ENCODE peak calls at places on chromosomes 1 and 21, in six cellular contexts. P, O, V, U, Q and I are unnamed samples.

GRCh38 chr21:29240136-29240535 is 58.6 kb upstream of the BACH1 start:
- DNase-seq in P (no peak), O (no peak), V (no peak), U (no peak), Q (no peak), I (no peak)

GRCh38 chr1:245118806-245119205 is 36.0 kb upstream of the KIF26B start:
- DNase-seq in P (no peak), O (no peak), V (no peak), U (no peak), Q (no peak), I (no peak)

GRCh38 chr1:200302192-200302892 is 107.5 kb downstream of the ZNF281 start:
- DNase-seq in P (no peak), O (peak; percentile 56), V (peak; percentile 47), U (peak; percentile 34), Q (no peak), I (peak; percentile 56)

GRCh38 chr1:147556643-147557042 is 15.3 kb downstream of the BCL9 start:
- DNase-seq in P (no peak), O (no peak), V (no peak), U (no peak), Q (no peak), I (no peak)

GRCh38 chr1:43616383-43616782 is 33.6 kb upstream of the KDM4A start:
- DNase-seq in P (no peak), O (no peak), V (no peak), U (no peak), Q (no peak), I (no peak)

GRCh38 chr1:59743324-59744108 is 71.2 kb upstream of the HOOK1 start:
- DNase-seq in P (no peak), O (peak; percentile 45), V (no peak), U (no peak), Q (peak; percentile 60), I (no peak)

GRCh38 chr21:44402323-44403105 is 49.1 kb downstream of the TRPM2 start:
- DNase-seq in P (no peak), O (no peak), V (no peak), U (no peak), Q (no peak), I (no peak)

GRCh38 chr1:3434406-3435110 is 19.9 kb upstream of the ARHGEF16 start:
- DNase-seq in P (no peak), O (no peak), V (no peak), U (no peak), Q (no peak), I (no peak)

GRCh38 chr1:163335216-163335615 is 13.5 kb downstream of the NUF2 start:
- DNase-seq in P (no peak), O (no peak), V (no peak), U (no peak), Q (no peak), I (no peak)

GRCh38 chr1:89070509-89070908 is 5.5 kb upstream of the GBP1 start:
- DNase-seq in P (no peak), O (no peak), V (no peak), U (no peak), Q (no peak), I (no peak)

GRCh38 chr1:85581138-85581801 is 709 bp downstream of the CCN1 start:
- DNase-seq in P (peak; percentile 66), O (peak; percentile 78), V (peak; percentile 69), U (peak; percentile 77), Q (peak; percentile 68), I (peak; percentile 89)

GRCh38 chr1:210239295-210240155 is 6.9 kb downstream of the SERTAD4 start:
- DNase-seq in P (no peak), O (peak; percentile 27), V (peak; percentile 85), U (peak; percentile 76), Q (no peak), I (peak; percentile 36)

GRCh38 chr1:161855260-161855659 is 89.1 kb downstream of the ATF6 start:
- DNase-seq in P (no peak), O (no peak), V (no peak), U (no peak), Q (no peak), I (no peak)

DNA sequence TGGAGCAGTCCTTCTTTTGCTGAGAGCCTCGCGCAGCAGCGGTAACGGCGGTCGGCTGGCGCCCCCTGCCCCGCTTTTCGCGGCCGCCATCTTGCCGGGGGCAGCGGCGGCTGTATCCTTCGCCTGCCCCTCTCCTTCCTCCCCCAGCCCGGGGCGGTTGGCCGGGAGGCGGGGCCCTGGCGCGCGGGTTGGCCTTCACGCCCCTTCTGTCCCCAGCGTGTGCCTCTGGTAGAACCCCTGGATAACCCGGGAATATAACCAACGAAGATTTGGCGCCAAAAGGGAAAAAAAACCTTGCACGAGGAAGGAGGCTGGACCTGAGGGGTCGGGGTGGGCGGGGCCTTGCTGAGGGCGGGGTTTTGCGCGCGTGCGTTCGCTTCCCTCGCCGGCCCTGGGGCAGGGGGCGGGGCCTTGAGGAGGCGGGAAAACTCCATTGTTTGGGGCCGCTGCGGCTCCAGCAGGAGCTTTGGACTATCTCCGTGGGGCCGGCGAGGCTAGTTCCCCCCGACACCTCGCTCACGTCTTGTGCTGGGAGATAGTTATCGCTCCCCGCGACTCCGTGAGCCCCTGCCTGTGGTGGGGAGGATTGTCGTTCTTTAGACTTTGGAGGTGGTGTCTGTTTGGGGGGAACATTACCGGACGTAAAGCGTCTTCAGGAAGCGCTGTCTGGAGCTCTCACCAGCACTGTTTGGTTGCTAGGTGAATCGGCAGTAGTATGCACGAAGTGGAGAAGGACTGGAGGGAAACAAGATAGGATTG is 689 bp downstream of the NASP start:
- DNase-seq in P (peak; percentile 92), O (peak; percentile 87), V (peak; percentile 83), U (peak; percentile 86), Q (peak; percentile 82), I (peak; percentile 94)
- TF ChIP-seq CTCF in P (no peak), O (no peak), V (peak; percentile 14), U (peak; percentile 1), Q (no peak), I (no peak)

GRCh38 chr1:18556364-18556763 is 74.3 kb upstream of the PAX7 start:
- DNase-seq in P (no peak), O (peak; percentile 23), V (peak; percentile 12), U (no peak), Q (peak; percentile 12), I (peak; percentile 16)
- TF ChIP-seq CTCF in P (peak; percentile 60), O (peak; percentile 19), V (peak; percentile 21), U (peak; percentile 47), Q (no peak), I (peak; percentile 33)

DNA sequence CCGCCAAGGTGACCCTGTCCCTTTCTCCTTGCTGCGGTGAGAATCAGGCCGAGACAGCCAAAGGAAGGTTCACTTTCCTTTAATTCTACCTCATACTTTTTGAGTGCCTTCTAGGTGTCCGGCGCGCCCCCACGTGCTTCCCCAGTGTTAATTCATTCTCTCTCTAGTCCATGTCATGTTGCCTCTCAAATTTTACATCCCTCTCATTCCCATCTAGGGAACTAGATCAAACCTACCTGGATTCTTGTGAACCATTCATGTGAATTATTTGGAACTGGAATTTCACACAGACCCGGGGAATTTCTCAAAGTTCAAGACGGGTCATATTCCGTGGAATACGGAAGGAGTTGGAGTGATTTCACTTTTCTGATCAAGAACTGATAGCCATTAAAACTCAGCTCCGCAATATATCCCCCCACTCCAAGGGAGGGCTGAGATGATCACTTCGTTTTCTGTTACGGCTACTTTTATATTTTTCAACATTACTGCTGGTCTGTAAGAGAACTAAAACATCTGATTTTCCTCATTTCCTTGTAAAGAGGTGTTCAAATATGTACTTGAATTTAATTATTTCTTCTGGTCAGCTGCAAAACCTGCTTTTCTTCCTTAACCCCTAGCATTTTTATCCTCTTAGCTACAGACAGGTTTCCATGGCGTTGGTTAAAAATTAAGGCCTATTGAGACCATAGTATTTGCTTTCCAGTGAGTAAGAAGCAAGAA is 1.0 kb upstream of the ENO1 start:
- DNase-seq in P (no peak), O (no peak), V (no peak), U (no peak), Q (peak; percentile 54), I (no peak)
- TF ChIP-seq CTCF in P (no peak), O (no peak), V (no peak), U (peak; percentile 42), Q (no peak), I (no peak)

DNA sequence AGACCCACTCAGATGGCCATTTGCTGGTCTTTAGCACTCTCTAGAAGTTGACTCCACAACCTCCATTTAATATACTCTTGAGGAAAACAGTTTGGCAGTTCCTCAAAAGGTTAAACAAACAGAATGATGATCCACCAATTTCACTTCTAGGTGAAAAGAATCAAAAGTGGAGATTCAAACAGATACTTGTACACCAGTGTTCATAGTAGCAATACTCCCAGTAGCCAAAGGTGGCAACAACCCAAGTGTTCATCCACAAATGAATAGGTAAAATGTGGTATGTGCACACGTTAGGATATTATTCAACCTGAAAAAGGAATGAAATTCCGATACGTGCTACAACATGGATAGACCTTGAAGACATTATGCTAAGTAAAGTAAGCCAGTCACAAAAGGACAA is 6.3 kb downstream of the PRCC start:
- DNase-seq in P (no peak), O (no peak), V (no peak), U (no peak), Q (no peak), I (no peak)
- TF ChIP-seq CTCF in P (peak; percentile 37), O (peak; percentile 5), V (no peak), U (no peak), Q (no peak), I (peak; percentile 17)

GRCh38 chr1:53396563-53397268 is 62.5 kb upstream of the DMRTB1 start:
- DNase-seq in P (no peak), O (no peak), V (no peak), U (no peak), Q (no peak), I (no peak)

GRCh38 chr1:53400761-53401379 is 58.3 kb upstream of the DMRTB1 start:
- DNase-seq in P (no peak), O (no peak), V (peak; percentile 23), U (no peak), Q (no peak), I (no peak)

GRCh38 chr1:53395671-53396215 is 63.5 kb upstream of the DMRTB1 start:
- DNase-seq in P (no peak), O (no peak), V (no peak), U (no peak), Q (no peak), I (no peak)

GRCh38 chr1:53398585-53399365 is 60.4 kb upstream of the DMRTB1 start:
- DNase-seq in P (no peak), O (no peak), V (no peak), U (no peak), Q (no peak), I (no peak)

GRCh38 chr1:53398091-53398490 is 61.1 kb upstream of the DMRTB1 start:
- DNase-seq in P (no peak), O (no peak), V (peak; percentile 32), U (no peak), Q (no peak), I (no peak)
- TF ChIP-seq CTCF in P (no peak), O (no peak), V (no peak), U (no peak), Q (no peak), I (no peak)